ENCODE peak calls at places on chromosomes 5 and 9, in five cellular contexts. W is Caco-2, S is tibial artery, L is ovary, B is gastrocnemius medialis. R is an unnamed sample. For H3K4me1, the result is how much of the 10 kb centered on the place peaks cover.

GRCh38 chr5:2094616-2094995 is 211.9 kb upstream of the IRX4 start:
- DNase-seq in W (no peak), S (no peak), L (no peak), B (peak), R (no peak)

GRCh38 chr5:145697251-145698016 is 137.7 kb downstream of the PRELID2 start:
- DNase-seq in W (no peak), S (no peak), L (no peak), B (no peak), R (peak)

GRCh38 chr9:22528485-22528884 is 81.9 kb downstream of the DMRTA1 start:
- DNase-seq in W (no peak), S (no peak), L (no peak), B (no peak), R (no peak)

GRCh38 chr9:95115104-95115503 is 202.4 kb downstream of the FANCC start:
- DNase-seq in W (no peak), S (peak), L (no peak), B (no peak), R (no peak)

GRCh38 chr5:29897916-29898315 is 1295.6 kb upstream of the CDH6 start:
- DNase-seq in W (no peak), S (no peak), L (no peak), B (no peak), R (no peak)

GRCh38 chr5:5277118-5277517 is 137.0 kb downstream of the ADAMTS16 start:
- DNase-seq in W (no peak), S (no peak), L (no peak), B (no peak), R (no peak)

GRCh38 chr5:81244451-81244850 is 11.3 kb downstream of the CKMT2 start:
- DNase-seq in W (no peak), S (no peak), L (no peak), B (no peak), R (no peak)

GRCh38 chr5:147673276-147673675 is 109.3 kb downstream of the JAKMIP2 start:
- DNase-seq in W (no peak), S (no peak), L (no peak), B (no peak), R (peak)

GRCh38 chr9:80074439-80074838 is 502.7 kb downstream of the TLE4 start:
- DNase-seq in W (no peak), S (no peak), L (peak), B (peak), R (no peak)

GRCh38 chr9:136564379-136564988 is 18.6 kb upstream of the NOTCH1 start:
- DNase-seq in W (no peak), S (peak), L (no peak), B (no peak), R (no peak)

GRCh38 chr5:72611111-72611724 is 104.0 kb upstream of the ZNF366 start:
- DNase-seq in W (peak), S (peak), L (peak), B (peak), R (peak)

GRCh38 chr9:115106642-115107041 is 11.3 kb downstream of the TNC start:
- DNase-seq in W (no peak), S (no peak), L (no peak), B (no peak), R (peak)

GRCh38 chr5:175444060-175444904 is at the start of gene DRD1:
- DNase-seq in W (no peak), S (no peak), L (no peak), B (no peak), R (peak)

GRCh38 chr9:123725389-123725788 is 204.5 kb downstream of the DENND1A start:
- DNase-seq in W (no peak), S (no peak), L (no peak), B (no peak), R (no peak)

GRCh38 chr9:21777701-21778100 is 24.7 kb upstream of the MTAP start:
- DNase-seq in W (no peak), S (no peak), L (no peak), B (no peak), R (no peak)

GRCh38 chr5:1763548-1763911 is 36.1 kb downstream of the MRPL36 start:
- DNase-seq in W (peak), S (no peak), L (peak), B (no peak), R (peak)

GRCh38 chr9:92714016-92714415 is 44.1 kb upstream of the IPPK start:
- DNase-seq in W (no peak), S (no peak), L (no peak), B (no peak), R (no peak)

GRCh38 chr5:103424453-103425205 is 138.0 kb downstream of the NUDT12 start:
- DNase-seq in W (no peak), S (no peak), L (no peak), B (no peak), R (no peak)

GRCh38 chr9:33506626-33507370 is 17.3 kb upstream of the ANKRD18B start:
- DNase-seq in W (peak), S (no peak), L (no peak), B (no peak), R (no peak)

GRCh38 chr9:38224941-38225340 is 155.9 kb upstream of the SHB start:
- DNase-seq in W (no peak), S (no peak), L (no peak), B (no peak), R (no peak)

GRCh38 chr9:87557996-87558395 is 60.3 kb downstream of the DAPK1 start:
- DNase-seq in W (no peak), S (no peak), L (no peak), B (no peak), R (no peak)

GRCh38 chr9:34454571-34455065 is 3.8 kb downstream of the FAM219A start:
- DNase-seq in W (no peak), S (no peak), L (no peak), B (no peak), R (peak)

GRCh38 chr9:16526380-16526779 is 344.1 kb downstream of the BNC2 start:
- DNase-seq in W (no peak), S (no peak), L (no peak), B (no peak), R (no peak)

GRCh38 chr9:32177389-32177788 is 207.1 kb upstream of the ACO1 start:
- DNase-seq in W (no peak), S (no peak), L (no peak), B (no peak), R (no peak)

DNA sequence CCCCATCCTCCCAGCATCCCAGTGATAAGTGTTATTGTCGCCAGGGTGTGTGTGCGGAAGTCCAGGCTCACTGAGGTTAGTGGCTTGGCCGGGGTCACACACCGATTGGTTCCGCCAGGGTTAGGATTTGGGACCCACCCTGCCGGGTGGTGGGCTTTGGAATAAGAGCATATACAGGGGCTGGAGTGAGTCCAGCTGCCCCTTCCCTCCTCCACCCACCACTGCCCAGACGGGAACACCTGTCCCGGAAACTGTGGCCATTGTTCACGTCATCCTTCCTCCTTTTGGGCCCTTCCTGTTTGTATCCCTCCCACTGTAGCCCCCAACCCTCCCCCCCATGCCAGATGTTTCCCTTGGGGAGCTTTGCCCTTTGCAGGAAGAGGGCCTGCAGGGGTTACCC is 5.0 kb downstream of the N4BP3 start:
- DNase-seq in W (no peak), S (no peak), L (no peak), B (no peak), R (no peak)
- H3K4me1 ChIP-seq in W (under half), S (under half), L (under half), B (under half), R (under half)

GRCh38 chr5:143524338-143524929 is 120.9 kb upstream of the NR3C1 start:
- DNase-seq in W (no peak), S (no peak), L (no peak), B (no peak), R (no peak)

GRCh38 chr5:143521891-143522290 is 118.4 kb upstream of the NR3C1 start:
- DNase-seq in W (no peak), S (no peak), L (no peak), B (no peak), R (no peak)

GRCh38 chr5:143527808-143528207 is 124.3 kb upstream of the NR3C1 start:
- DNase-seq in W (no peak), S (no peak), L (no peak), B (no peak), R (no peak)

DNA sequence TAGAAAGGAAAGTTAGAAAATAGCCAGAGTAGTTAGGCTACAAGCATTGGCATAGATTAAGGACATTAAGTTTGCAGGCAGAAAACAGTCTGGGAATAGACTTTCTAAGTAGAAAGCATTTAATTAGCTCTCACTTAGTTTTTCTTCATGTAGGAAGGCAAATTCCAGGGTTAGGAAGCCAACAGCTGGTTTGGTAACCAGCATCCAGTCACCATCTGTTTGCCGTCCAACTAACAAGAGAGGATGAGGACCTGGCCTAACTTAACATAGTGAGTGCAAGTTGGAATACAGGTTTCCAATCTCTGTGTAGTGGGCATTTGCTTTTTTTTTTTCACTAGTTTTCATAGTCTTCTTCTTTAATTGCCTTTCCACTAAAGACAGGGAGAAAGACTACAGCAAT is 121.7 kb upstream of the NR3C1 start:
- DNase-seq in W (no peak), S (no peak), L (no peak), B (no peak), R (no peak)
- H3K4me1 ChIP-seq in W (under half), S (under half), L (under half), B (under half), R (under half)

DNA sequence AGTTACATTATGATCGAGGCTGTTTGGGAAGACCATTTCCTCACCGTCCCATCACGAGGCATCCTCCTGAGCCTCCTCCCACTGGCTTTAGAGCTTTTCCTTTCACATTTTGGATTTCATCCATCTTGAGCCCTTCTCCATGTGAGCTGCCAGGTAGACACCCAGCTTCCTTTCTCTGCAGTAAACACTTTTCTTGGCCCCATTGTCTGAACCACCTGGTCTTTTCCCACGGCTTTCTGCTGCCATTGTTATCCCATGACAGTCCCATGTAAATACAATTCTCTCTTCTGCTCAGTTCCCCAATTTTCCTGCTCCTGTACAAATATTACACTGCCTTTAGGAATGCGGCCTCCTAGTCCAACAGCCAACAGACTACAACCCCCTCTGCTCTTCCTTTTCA is 24.1 kb downstream of the UBE2QL1 start:
- DNase-seq in W (no peak), S (peak), L (no peak), B (no peak), R (no peak)
- H3K4me1 ChIP-seq in W (under half), S (under half), L (under half), B (under half), R (under half)

DNA sequence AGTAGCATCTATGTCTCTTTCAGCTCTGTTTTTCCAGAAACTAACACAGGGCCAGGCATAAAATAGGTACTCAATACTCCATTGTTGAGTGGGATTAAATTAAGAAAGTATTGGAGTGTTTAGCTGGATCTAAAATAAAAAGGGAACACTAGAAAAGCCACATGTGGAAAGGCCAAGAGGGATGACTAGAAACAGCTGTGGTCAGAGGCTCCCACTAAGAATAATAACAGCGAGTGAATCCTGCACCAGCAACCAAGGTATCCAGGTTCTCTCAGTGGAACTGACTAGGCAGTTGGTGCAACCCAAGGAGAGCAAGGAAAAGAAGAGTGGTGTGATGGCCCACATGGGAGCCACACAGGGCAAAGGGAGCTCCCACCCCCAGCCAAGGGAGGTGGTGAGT is 31.5 kb upstream of the RGMB start:
- DNase-seq in W (no peak), S (no peak), L (no peak), B (no peak), R (no peak)
- H3K4me1 ChIP-seq in W (under half), S (under half), L (under half), B (under half), R (under half)

DNA sequence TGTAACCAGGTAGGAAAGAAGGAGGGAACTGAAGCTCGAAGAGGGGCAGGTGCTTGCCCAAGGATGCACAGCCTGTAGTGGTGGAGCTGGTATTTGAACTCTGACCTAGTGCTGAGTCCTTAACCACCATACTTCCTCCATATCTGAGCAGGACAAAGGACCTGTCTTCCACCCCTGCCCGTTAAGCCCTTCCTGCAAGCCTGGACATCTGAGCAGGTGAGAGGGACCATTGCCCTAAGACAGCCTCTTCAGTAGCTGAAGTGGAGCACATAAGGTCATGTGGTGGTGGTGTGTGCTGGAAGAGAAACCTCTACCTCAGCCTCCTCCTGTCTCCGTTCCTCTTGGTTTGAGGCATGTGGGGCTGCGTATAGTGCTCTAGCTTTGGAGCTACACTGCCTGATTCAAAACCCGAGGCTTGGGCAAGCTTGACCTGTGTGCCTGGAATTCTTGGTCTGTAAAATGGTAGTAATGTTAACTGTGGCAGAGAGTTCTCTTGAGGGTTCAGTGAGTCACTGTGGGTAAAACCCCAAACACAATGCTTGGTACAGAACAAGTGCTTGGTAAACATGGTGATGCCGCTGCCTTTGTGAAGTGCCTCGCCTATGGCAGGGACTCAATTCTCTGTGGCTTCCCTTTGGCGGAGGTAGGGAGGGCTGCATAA is 7.4 kb downstream of the GALNT10 start:
- DNase-seq in W (no peak), S (no peak), L (no peak), B (no peak), R (no peak)
- H3K4me1 ChIP-seq in W (under half), S (under half), L (under half), B (under half), R (under half)

DNA sequence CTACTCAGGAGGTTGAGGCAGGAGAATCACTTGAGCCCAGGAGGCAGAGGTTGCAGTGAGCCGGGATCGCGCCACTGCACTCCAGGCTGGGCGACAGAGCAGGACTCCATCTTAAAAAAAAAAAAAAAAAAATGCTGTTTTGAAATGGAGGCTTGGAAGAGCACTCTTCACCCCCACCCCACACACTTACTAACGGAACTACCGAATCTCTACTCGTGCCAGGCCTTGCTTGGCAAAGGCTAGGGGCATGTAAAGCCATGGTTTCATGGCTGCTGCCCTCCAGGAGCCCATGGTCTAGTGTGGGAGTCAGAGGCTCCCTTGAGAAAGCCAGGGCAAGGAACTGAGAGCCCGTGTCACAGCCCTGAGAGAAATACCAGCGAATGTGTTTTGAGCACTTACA is 21.3 kb downstream of the PCDHGC5 start:
- DNase-seq in W (no peak), S (no peak), L (no peak), B (no peak), R (no peak)
- H3K4me1 ChIP-seq in W (under half), S (half or more), L (under half), B (half or more), R (half or more)